ENCODE peak calls at places on chromosome 22, in six cellular contexts. K is GM23338, Y is uterus, A is AG10803, V is A549, B is AG04449. Z is an unnamed sample.

GRCh38 chr22:27086728-27087450 is 429.5 kb downstream of the MIAT start:
- DNase-seq in K (peak; percentile 22), Y (no peak), A (no peak), V (no peak), B (no peak), Z (no peak)

GRCh38 chr22:48555606-48556005 is 1272.1 kb downstream of the BRD1 start:
- DNase-seq in K (no peak), Y (no peak), A (no peak), V (no peak), B (no peak), Z (no peak)

GRCh38 chr22:35892192-35892591 is 136.4 kb downstream of the RBFOX2 start:
- DNase-seq in K (no peak), Y (peak; percentile 36), A (peak; percentile 79), V (no peak), B (no peak), Z (no peak)

GRCh38 chr22:27139935-27140493 is 482.6 kb downstream of the MIAT start:
- DNase-seq in K (no peak), Y (peak; percentile 33), A (peak; percentile 89), V (peak; percentile 68), B (peak; percentile 38), Z (peak; percentile 61)

GRCh38 chr22:22712666-22713365 is 68.4 kb downstream of the GGTLC2 start:
- DNase-seq in K (no peak), Y (no peak), A (no peak), V (no peak), B (no peak), Z (no peak)

GRCh38 chr22:34105461-34106062 is 185.3 kb upstream of the LARGE1 start:
- DNase-seq in K (peak; percentile 88), Y (peak; percentile 35), A (no peak), V (peak; percentile 26), B (no peak), Z (no peak)

GRCh38 chr22:43293661-43294392 is 49.3 kb downstream of the SCUBE1 start:
- DNase-seq in K (no peak), Y (peak; percentile 41), A (peak; percentile 46), V (peak; percentile 73), B (no peak), Z (no peak)

GRCh38 chr22:37068859-37069258 is 17.3 kb downstream of the KCTD17 start:
- DNase-seq in K (peak; percentile 86), Y (no peak), A (no peak), V (no peak), B (no peak), Z (no peak)

GRCh38 chr22:41983516-41983915 is 14.3 kb downstream of the SEPTIN3 start:
- DNase-seq in K (no peak), Y (no peak), A (peak; percentile 82), V (no peak), B (no peak), Z (no peak)

GRCh38 chr22:43891360-43892182 is at the start of gene PNPLA5:
- DNase-seq in K (peak; percentile 90), Y (no peak), A (no peak), V (no peak), B (no peak), Z (no peak)

GRCh38 chr22:49958961-49959781 is 1.4 kb upstream of the PIM3 start:
- DNase-seq in K (no peak), Y (no peak), A (no peak), V (no peak), B (no peak), Z (no peak)

GRCh38 chr22:48736593-48737460 is 1090.8 kb downstream of the BRD1 start:
- DNase-seq in K (no peak), Y (no peak), A (no peak), V (no peak), B (no peak), Z (no peak)

GRCh38 chr22:17149073-17149815 is 9.8 kb downstream of the HDHD5 start:
- DNase-seq in K (no peak), Y (no peak), A (no peak), V (no peak), B (no peak), Z (no peak)

GRCh38 chr22:22761606-22761962 is 117.2 kb downstream of the GGTLC2 start:
- DNase-seq in K (no peak), Y (no peak), A (no peak), V (no peak), B (no peak), Z (no peak)

GRCh38 chr22:26902401-26903029 is 245.1 kb downstream of the MIAT start:
- DNase-seq in K (no peak), Y (no peak), A (no peak), V (no peak), B (no peak), Z (no peak)

GRCh38 chr22:41690476-41690875 is 1.8 kb upstream of the SNU13 start:
- DNase-seq in K (no peak), Y (no peak), A (no peak), V (no peak), B (no peak), Z (no peak)

GRCh38 chr22:26713823-26714449 is 56.5 kb downstream of the MIAT start:
- DNase-seq in K (no peak), Y (no peak), A (peak; percentile 82), V (peak; percentile 23), B (peak; percentile 36), Z (no peak)

GRCh38 chr22:49451070-49451840 is 376.4 kb downstream of the BRD1 start:
- DNase-seq in K (no peak), Y (no peak), A (no peak), V (no peak), B (no peak), Z (no peak)

GRCh38 chr22:26785942-26786341 is 128.6 kb downstream of the MIAT start:
- DNase-seq in K (no peak), Y (no peak), A (no peak), V (no peak), B (no peak), Z (no peak)

GRCh38 chr22:22167791-22168189 is 76.8 kb upstream of the VPREB1 start:
- DNase-seq in K (no peak), Y (no peak), A (no peak), V (no peak), B (no peak), Z (no peak)

GRCh38 chr22:48075604-48076400 is 1313.4 kb downstream of the TBC1D22A start:
- DNase-seq in K (no peak), Y (peak; percentile 47), A (no peak), V (no peak), B (no peak), Z (no peak)

GRCh38 chr22:18062421-18062820 is 15.4 kb upstream of the PEX26 start:
- DNase-seq in K (no peak), Y (no peak), A (no peak), V (no peak), B (no peak), Z (no peak)

GRCh38 chr22:16989915-16990314 is 18.1 kb downstream of the GAB4 start:
- DNase-seq in K (no peak), Y (no peak), A (no peak), V (no peak), B (no peak), Z (no peak)

GRCh38 chr22:24758164-24758799 is 16.2 kb downstream of the PIWIL3 start:
- DNase-seq in K (peak; percentile 83), Y (peak; percentile 34), A (peak; percentile 50), V (peak; percentile 40), B (no peak), Z (peak; percentile 9)
- TF ChIP-seq CTCF in K (peak; percentile 100), Y (peak; percentile 74), A (peak; percentile 85), V (peak; percentile 82), B (peak; percentile 28), Z (peak; percentile 76)

DNA sequence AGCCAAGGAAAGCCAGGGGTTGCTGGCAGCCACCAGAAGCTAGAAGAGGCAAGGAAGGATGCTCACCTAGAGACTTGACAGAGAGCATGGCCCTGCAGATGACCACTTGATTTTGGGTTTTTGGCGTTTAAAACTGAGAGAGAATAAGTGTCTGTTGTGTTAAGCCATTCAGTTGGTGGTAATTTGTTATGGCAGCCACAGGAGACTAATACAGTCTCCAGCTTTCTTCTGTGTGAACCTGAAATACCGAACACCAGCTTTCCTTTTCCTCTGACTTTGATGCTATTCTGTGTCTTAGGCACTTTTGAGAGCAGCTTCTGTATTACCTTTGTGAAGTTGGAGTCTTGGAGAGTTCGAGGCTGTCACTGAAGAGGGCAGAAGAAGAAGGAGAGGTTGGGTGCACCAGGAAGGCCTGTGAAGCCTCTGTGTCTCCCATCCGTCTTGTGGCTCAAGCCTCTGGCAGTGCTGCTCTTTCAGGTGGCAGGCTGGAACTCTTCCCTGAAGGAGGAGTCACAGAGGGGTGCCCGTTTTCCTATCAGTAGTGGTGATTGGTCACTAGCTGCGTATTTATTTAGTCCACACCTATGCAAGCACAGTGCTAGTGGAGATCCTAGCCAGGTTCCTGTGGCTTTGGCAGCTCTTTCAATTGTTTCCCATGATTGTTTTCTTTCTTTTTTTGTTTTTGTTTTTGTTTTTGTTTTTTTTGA is 2.5 kb downstream of the TBC1D22A start:
- DNase-seq in K (no peak), Y (no peak), A (no peak), V (no peak), B (no peak), Z (no peak)
- H3K4me3 ChIP-seq in K (no peak overlapping the region), Y (no peak overlapping the region), A (no peak overlapping the region), V (no peak overlapping the region), B (no peak overlapping the region), Z (no peak overlapping the region)

DNA sequence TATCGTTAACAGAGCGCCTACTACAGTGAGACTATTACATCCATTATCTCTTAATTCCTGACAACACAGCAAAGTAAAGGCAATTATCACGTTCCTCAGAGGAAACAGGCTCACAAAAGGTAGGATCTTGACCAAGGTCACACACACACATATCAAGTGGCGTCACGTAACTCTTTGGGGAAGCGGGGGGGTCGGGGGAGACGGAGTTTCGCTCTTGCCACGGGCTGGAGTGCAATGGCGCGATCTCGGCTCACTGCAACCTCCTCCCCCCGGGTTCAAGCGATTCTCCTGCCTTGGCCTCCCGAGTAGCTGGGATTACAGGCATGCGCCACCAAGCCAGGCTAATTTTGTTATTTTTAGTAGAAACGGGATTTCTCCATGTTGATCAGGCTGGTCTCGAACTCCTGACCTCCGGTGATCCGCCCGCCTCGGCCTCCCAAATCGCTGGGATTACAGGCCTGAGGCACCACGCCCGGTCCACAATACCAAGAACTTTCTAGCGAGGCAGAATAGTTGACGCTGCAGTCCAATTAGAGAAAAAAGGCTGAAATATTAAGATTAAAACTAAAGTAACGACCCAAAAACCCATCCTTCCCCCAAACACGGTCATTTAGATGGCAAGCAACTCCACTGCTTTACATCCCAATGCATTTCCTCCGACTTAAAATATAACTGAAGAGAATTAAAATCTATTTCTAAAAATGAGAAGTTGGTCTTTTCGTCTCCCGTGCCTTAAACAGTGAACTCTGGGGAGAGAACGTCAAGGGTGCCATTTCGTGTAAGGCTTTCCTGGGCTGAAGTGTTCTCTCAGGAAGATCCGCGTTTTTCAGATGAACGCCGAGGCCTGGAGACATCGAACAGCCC is 1.1 kb downstream of the DDX17 start:
- DNase-seq in K (peak; percentile 53), Y (peak; percentile 41), A (peak; percentile 60), V (peak; percentile 41), B (no peak), Z (no peak)
- TF ChIP-seq CTCF in K (no peak), Y (no peak), A (no peak), V (no peak), B (no peak), Z (no peak)

DNA sequence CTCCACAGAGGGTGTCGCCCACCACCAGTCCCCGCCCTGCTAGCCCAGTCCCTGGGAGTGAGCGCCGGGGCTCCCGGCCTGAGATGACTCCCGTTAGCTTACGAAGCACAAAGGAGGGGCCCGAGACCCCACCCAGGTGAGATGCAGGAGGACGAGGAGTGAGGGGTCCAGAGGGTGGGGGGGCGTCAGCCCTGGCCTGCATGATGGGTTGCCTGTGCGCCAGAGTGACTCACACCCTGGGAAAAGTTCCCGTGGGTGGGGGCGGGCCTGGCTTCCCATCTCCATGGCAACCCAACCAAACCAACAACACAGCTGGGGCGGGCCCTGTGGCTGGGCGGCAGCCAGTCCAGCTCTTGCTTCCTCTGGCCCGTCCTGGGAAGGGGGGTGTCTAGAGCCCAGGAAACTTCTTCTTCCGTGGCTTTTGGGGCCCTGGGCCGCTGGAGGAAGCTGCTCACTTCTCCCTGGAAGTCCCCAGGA is 4.5 kb downstream of the GAS2L1 start:
- DNase-seq in K (peak; percentile 82), Y (peak; percentile 99), A (peak; percentile 98), V (peak; percentile 88), B (peak; percentile 75), Z (peak; percentile 89)
- H3K4me3 ChIP-seq in K (no peak overlapping the region), Y (no peak overlapping the region), A (peak overlapping the region; percentile 38), V (no peak overlapping the region), B (no peak overlapping the region), Z (no peak overlapping the region)

GRCh38 chr22:32801436-32802290 is at the start of gene TIMP3:
- DNase-seq in K (peak; percentile 90), Y (peak; percentile 94), A (peak; percentile 86), V (peak; percentile 7), B (no peak), Z (peak; percentile 45)
- TF ChIP-seq CTCF in K (no peak), Y (peak; percentile 10), A (no peak), V (no peak), B (no peak), Z (no peak)